ENCODE peak calls at places on chromosomes 12 and 14, in ten cellular contexts. One of them, this sample, is unnamed. For H3K36me3 and H3K4me1, the result is how much of the 10 kb centered on the place peaks cover.

GRCh38 chr12:117790198-117790597 is 178.6 kb downstream of the KSR2 start:
- DNase-seq in HCT116: no peak
- DNase-seq in colonic mucosa: no peak
- DNase-seq in tibial nerve: no peak
- DNase-seq in ovary: no peak
- DNase-seq in Caco-2: no peak
- DNase-seq in heart left ventricle: no peak
- DNase-seq in left ventricle myocardium inferior: no peak
- DNase-seq in IMR-90: no peak
- DNase-seq in SJCRH30: no peak
- DNase-seq in this sample: no peak

GRCh38 chr12:89883630-89884364 is 175.2 kb upstream of the ATP2B1 start:
- DNase-seq in left ventricle myocardium inferior: no peak
- DNase-seq in HCT116: no peak
- DNase-seq in colonic mucosa: no peak
- DNase-seq in SJCRH30: peak
- DNase-seq in Caco-2: no peak
- DNase-seq in IMR-90: peak
- DNase-seq in ovary: no peak
- DNase-seq in tibial nerve: no peak
- DNase-seq in heart left ventricle: no peak
- DNase-seq in this sample: no peak

GRCh38 chr12:57611116-57611809 is at the start of gene ARHGEF25:
- DNase-seq in SJCRH30: peak
- DNase-seq in IMR-90: peak
- DNase-seq in HCT116: no peak
- DNase-seq in tibial nerve: peak
- DNase-seq in Caco-2: no peak
- DNase-seq in left ventricle myocardium inferior: peak
- DNase-seq in ovary: peak
- DNase-seq in colonic mucosa: peak
- DNase-seq in heart left ventricle: peak
- DNase-seq in this sample: peak

GRCh38 chr14:32940066-32940651 is 1.5 kb downstream of the NPAS3 start:
- DNase-seq in Caco-2: no peak
- DNase-seq in ovary: no peak
- DNase-seq in colonic mucosa: no peak
- DNase-seq in tibial nerve: no peak
- DNase-seq in HCT116: no peak
- DNase-seq in IMR-90: no peak
- DNase-seq in left ventricle myocardium inferior: no peak
- DNase-seq in SJCRH30: peak
- DNase-seq in heart left ventricle: no peak
- DNase-seq in this sample: peak

GRCh38 chr12:46369095-46369473 is 3.5 kb downstream of the SLC38A2 start:
- DNase-seq in ovary: no peak
- DNase-seq in colonic mucosa: no peak
- DNase-seq in tibial nerve: no peak
- DNase-seq in IMR-90: no peak
- DNase-seq in heart left ventricle: no peak
- DNase-seq in SJCRH30: no peak
- DNase-seq in left ventricle myocardium inferior: no peak
- DNase-seq in Caco-2: no peak
- DNase-seq in HCT116: no peak
- DNase-seq in this sample: no peak

GRCh38 chr12:26156996-26157395 is 32.2 kb upstream of the BHLHE41 start:
- DNase-seq in ovary: no peak
- DNase-seq in tibial nerve: no peak
- DNase-seq in Caco-2: no peak
- DNase-seq in HCT116: no peak
- DNase-seq in left ventricle myocardium inferior: no peak
- DNase-seq in colonic mucosa: no peak
- DNase-seq in SJCRH30: no peak
- DNase-seq in heart left ventricle: no peak
- DNase-seq in IMR-90: no peak
- DNase-seq in this sample: no peak

GRCh38 chr14:97116546-97116945 is 319.4 kb downstream of the VRK1 start:
- DNase-seq in colonic mucosa: no peak
- DNase-seq in Caco-2: no peak
- DNase-seq in left ventricle myocardium inferior: no peak
- DNase-seq in IMR-90: no peak
- DNase-seq in ovary: no peak
- DNase-seq in tibial nerve: no peak
- DNase-seq in SJCRH30: no peak
- DNase-seq in HCT116: no peak
- DNase-seq in heart left ventricle: no peak
- DNase-seq in this sample: no peak

GRCh38 chr14:95765016-95765415 is 51.1 kb upstream of the TCL1A start:
- DNase-seq in IMR-90: no peak
- DNase-seq in ovary: no peak
- DNase-seq in SJCRH30: no peak
- DNase-seq in left ventricle myocardium inferior: no peak
- DNase-seq in heart left ventricle: no peak
- DNase-seq in HCT116: no peak
- DNase-seq in tibial nerve: no peak
- DNase-seq in Caco-2: no peak
- DNase-seq in colonic mucosa: no peak
- DNase-seq in this sample: no peak

GRCh38 chr14:50489851-50490250 is 42.5 kb downstream of the MAP4K5 start:
- DNase-seq in IMR-90: no peak
- DNase-seq in ovary: no peak
- DNase-seq in HCT116: no peak
- DNase-seq in tibial nerve: no peak
- DNase-seq in left ventricle myocardium inferior: no peak
- DNase-seq in colonic mucosa: no peak
- DNase-seq in heart left ventricle: no peak
- DNase-seq in Caco-2: no peak
- DNase-seq in SJCRH30: no peak
- DNase-seq in this sample: no peak

DNA sequence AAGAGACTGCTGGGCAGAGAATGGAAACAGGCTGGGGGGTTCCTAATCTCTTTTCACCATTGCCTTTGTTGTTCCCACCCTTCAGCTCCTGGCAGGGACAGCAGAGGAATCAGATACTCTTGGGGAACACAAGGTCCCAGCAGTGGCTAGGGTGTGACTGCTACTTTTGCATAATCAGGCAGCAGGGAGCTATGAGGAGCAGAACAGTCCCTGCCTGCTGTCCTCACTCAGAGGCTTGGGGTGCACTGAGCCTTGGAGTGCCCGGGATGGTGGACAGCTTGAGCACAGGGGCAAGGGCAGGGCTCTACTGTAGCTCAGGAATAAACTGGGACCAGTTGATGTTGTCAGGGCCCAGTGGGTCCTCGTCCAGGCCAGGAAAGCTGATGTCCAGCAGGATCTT is 1.5 kb upstream of the TEX52 start:
- DNase-seq in IMR-90: no peak
- DNase-seq in left ventricle myocardium inferior: no peak
- DNase-seq in SJCRH30: no peak
- DNase-seq in colonic mucosa: no peak
- DNase-seq in ovary: no peak
- DNase-seq in tibial nerve: no peak
- DNase-seq in Caco-2: no peak
- DNase-seq in HCT116: no peak
- DNase-seq in heart left ventricle: no peak
- DNase-seq in this sample: no peak
- H3K36me3 ChIP-seq in IMR-90: under half
- H3K36me3 ChIP-seq in left ventricle myocardium inferior: under half
- H3K36me3 ChIP-seq in SJCRH30: half or more
- H3K36me3 ChIP-seq in colonic mucosa: under half
- H3K36me3 ChIP-seq in ovary: under half
- H3K36me3 ChIP-seq in tibial nerve: under half
- H3K36me3 ChIP-seq in Caco-2: under half
- H3K36me3 ChIP-seq in HCT116: under half
- H3K36me3 ChIP-seq in heart left ventricle: under half
- H3K36me3 ChIP-seq in this sample: under half

GRCh38 chr12:132019891-132020290 is 70.1 kb downstream of the EP400 start:
- DNase-seq in IMR-90: no peak
- DNase-seq in colonic mucosa: no peak
- DNase-seq in ovary: peak
- DNase-seq in heart left ventricle: no peak
- DNase-seq in tibial nerve: no peak
- DNase-seq in Caco-2: no peak
- DNase-seq in SJCRH30: no peak
- DNase-seq in left ventricle myocardium inferior: no peak
- DNase-seq in HCT116: no peak
- DNase-seq in this sample: no peak

GRCh38 chr12:132015686-132016430 is 66.1 kb downstream of the EP400 start:
- DNase-seq in Caco-2: no peak
- DNase-seq in IMR-90: no peak
- DNase-seq in HCT116: no peak
- DNase-seq in SJCRH30: no peak
- DNase-seq in tibial nerve: no peak
- DNase-seq in heart left ventricle: no peak
- DNase-seq in ovary: peak
- DNase-seq in colonic mucosa: no peak
- DNase-seq in left ventricle myocardium inferior: no peak
- DNase-seq in this sample: no peak

GRCh38 chr12:132021031-132021871 is 71.5 kb downstream of the EP400 start:
- DNase-seq in HCT116: no peak
- DNase-seq in left ventricle myocardium inferior: no peak
- DNase-seq in colonic mucosa: no peak
- DNase-seq in IMR-90: no peak
- DNase-seq in SJCRH30: no peak
- DNase-seq in tibial nerve: no peak
- DNase-seq in ovary: peak
- DNase-seq in Caco-2: no peak
- DNase-seq in heart left ventricle: no peak
- DNase-seq in this sample: peak

GRCh38 chr12:132020292-132020691 is 70.5 kb downstream of the EP400 start:
- DNase-seq in SJCRH30: no peak
- DNase-seq in colonic mucosa: no peak
- DNase-seq in Caco-2: no peak
- DNase-seq in tibial nerve: no peak
- DNase-seq in HCT116: no peak
- DNase-seq in left ventricle myocardium inferior: no peak
- DNase-seq in ovary: no peak
- DNase-seq in heart left ventricle: no peak
- DNase-seq in IMR-90: no peak
- DNase-seq in this sample: no peak

GRCh38 chr12:132018193-132018916 is 68.6 kb downstream of the EP400 start:
- DNase-seq in heart left ventricle: no peak
- DNase-seq in IMR-90: peak
- DNase-seq in tibial nerve: no peak
- DNase-seq in HCT116: no peak
- DNase-seq in left ventricle myocardium inferior: no peak
- DNase-seq in SJCRH30: no peak
- DNase-seq in Caco-2: no peak
- DNase-seq in ovary: peak
- DNase-seq in colonic mucosa: no peak
- DNase-seq in this sample: peak
- H3K4me1 ChIP-seq in heart left ventricle: under half
- H3K4me1 ChIP-seq in IMR-90: under half
- H3K4me1 ChIP-seq in tibial nerve: under half
- H3K4me1 ChIP-seq in HCT116: under half
- H3K4me1 ChIP-seq in left ventricle myocardium inferior: under half
- H3K4me1 ChIP-seq in SJCRH30: under half
- H3K4me1 ChIP-seq in Caco-2: under half
- H3K4me1 ChIP-seq in ovary: under half
- H3K4me1 ChIP-seq in colonic mucosa: under half
- H3K4me1 ChIP-seq in this sample: under half

DNA sequence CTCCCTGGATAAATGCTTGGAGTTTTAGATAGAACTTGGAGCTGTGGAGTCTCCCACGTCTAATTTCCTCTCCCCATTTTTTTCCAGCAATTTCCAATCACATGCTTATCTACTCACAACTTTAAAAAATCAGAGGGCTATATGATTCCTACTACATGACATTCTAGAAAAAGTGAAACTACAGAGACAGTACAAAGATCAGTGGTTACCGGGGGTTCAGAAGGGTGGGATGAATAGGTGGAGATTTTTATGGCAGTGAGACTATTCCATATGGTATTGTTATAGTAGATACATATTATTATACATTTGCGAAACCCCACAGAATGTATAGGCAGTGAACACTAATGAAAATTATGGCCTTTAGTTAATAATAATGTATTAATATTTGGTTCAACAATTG is 35.5 kb downstream of the ATF7 start:
- DNase-seq in tibial nerve: no peak
- DNase-seq in SJCRH30: no peak
- DNase-seq in HCT116: no peak
- DNase-seq in IMR-90: no peak
- DNase-seq in Caco-2: no peak
- DNase-seq in colonic mucosa: no peak
- DNase-seq in ovary: no peak
- DNase-seq in left ventricle myocardium inferior: no peak
- DNase-seq in heart left ventricle: no peak
- DNase-seq in this sample: no peak
- H3K4me3 ChIP-seq in tibial nerve: no peak
- H3K4me3 ChIP-seq in SJCRH30: no peak
- H3K4me3 ChIP-seq in HCT116: no peak
- H3K4me3 ChIP-seq in IMR-90: no peak
- H3K4me3 ChIP-seq in Caco-2: no peak
- H3K4me3 ChIP-seq in colonic mucosa: no peak
- H3K4me3 ChIP-seq in ovary: no peak
- H3K4me3 ChIP-seq in left ventricle myocardium inferior: peak
- H3K4me3 ChIP-seq in heart left ventricle: no peak
- H3K4me3 ChIP-seq in this sample: no peak

DNA sequence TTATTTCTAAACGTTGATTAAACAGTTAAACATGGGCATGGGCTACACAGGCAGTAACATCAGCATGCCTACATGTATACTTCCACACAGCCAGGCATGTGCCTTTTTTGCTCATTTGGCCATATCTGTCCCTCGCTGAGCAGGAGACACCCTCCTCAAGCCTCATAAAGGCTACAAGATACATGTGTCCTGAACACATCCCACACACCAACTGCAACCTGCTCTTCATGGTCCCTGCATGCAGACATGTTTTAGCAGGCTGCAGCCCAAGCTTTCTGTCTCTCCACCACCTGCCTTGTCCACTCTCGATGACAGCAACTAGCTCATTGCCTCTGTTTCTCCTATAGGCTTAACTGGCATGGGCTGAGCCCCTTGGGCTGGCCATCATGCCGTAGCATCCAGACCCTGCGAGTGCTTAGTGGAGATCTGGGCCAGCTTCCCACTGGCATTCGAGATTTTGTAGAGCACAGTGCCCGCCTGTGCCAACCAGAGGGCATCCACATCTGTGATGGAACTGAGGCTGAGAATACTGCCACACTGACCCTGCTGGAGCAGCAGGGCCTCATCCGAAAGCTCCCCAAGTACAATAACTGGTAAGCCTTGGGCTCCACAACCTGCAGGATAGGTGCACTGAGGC is 2.6 kb downstream of the PCK2 start:
- DNase-seq in ovary: peak
- DNase-seq in heart left ventricle: no peak
- DNase-seq in SJCRH30: no peak
- DNase-seq in tibial nerve: no peak
- DNase-seq in left ventricle myocardium inferior: no peak
- DNase-seq in Caco-2: no peak
- DNase-seq in HCT116: no peak
- DNase-seq in IMR-90: no peak
- DNase-seq in colonic mucosa: no peak
- DNase-seq in this sample: no peak
- H3K36me3 ChIP-seq in ovary: under half
- H3K36me3 ChIP-seq in heart left ventricle: under half
- H3K36me3 ChIP-seq in SJCRH30: under half
- H3K36me3 ChIP-seq in tibial nerve: under half
- H3K36me3 ChIP-seq in left ventricle myocardium inferior: under half
- H3K36me3 ChIP-seq in Caco-2: under half
- H3K36me3 ChIP-seq in HCT116: under half
- H3K36me3 ChIP-seq in IMR-90: under half
- H3K36me3 ChIP-seq in colonic mucosa: under half
- H3K36me3 ChIP-seq in this sample: under half

GRCh38 chr14:93034671-93034994 is 81.1 kb downstream of the ITPK1 start:
- DNase-seq in SJCRH30: no peak
- DNase-seq in left ventricle myocardium inferior: no peak
- DNase-seq in Caco-2: no peak
- DNase-seq in ovary: no peak
- DNase-seq in heart left ventricle: no peak
- DNase-seq in IMR-90: no peak
- DNase-seq in HCT116: no peak
- DNase-seq in colonic mucosa: no peak
- DNase-seq in tibial nerve: no peak
- DNase-seq in this sample: no peak
- H3K4me1 ChIP-seq in SJCRH30: half or more
- H3K4me1 ChIP-seq in left ventricle myocardium inferior: half or more
- H3K4me1 ChIP-seq in Caco-2: under half
- H3K4me1 ChIP-seq in ovary: under half
- H3K4me1 ChIP-seq in heart left ventricle: half or more
- H3K4me1 ChIP-seq in IMR-90: under half
- H3K4me1 ChIP-seq in HCT116: half or more
- H3K4me1 ChIP-seq in colonic mucosa: under half
- H3K4me1 ChIP-seq in tibial nerve: half or more
- H3K4me1 ChIP-seq in this sample: under half